ENCODE peak calls at places on chromosome 15, in ten cellular contexts. K is KG1; R is Caki2; N is endodermal cell; C is GM04504; W is endothelial cell; Q is activated CD4-positive, alpha-beta T cell treated with anti-CD3 and anti-CD28 coated beads for 48 hours; T is mesenchymal stem cell; A is GM12865; H is cerebellar cortex. G is an unnamed sample.

GRCh38 chr15:67186226-67186649 is 68.2 kb downstream of the AAGAB start:
- DNase-seq in W (no peak), Q (no peak), C (no peak), H (no peak), N (no peak), R (no peak), K (no peak), T (no peak), A (no peak), G (no peak)

GRCh38 chr15:45157974-45158373 is 28.2 kb downstream of the DUOX1 start:
- DNase-seq in R (no peak), C (peak; percentile 66), Q (peak; percentile 31), K (no peak), W (no peak), H (no peak), T (peak; percentile 43), A (no peak), N (no peak), G (peak; percentile 89)

GRCh38 chr15:40289140-40289775 is 6.4 kb upstream of the ANKRD63 start:
- DNase-seq in Q (no peak), H (peak; percentile 52), A (no peak), R (peak; percentile 44), W (no peak), C (no peak), N (no peak), T (no peak), K (no peak), G (no peak)

GRCh38 chr15:78914027-78914764 is 30.6 kb downstream of the CTSH start:
- DNase-seq in W (no peak), Q (no peak), C (peak; percentile 28), K (no peak), H (peak; percentile 60), R (no peak), T (no peak), A (no peak), N (peak; percentile 74), G (peak; percentile 84)

GRCh38 chr15:28001641-28002040 is 97.5 kb downstream of the OCA2 start:
- DNase-seq in T (no peak), W (no peak), N (no peak), C (no peak), R (no peak), Q (no peak), K (no peak), A (no peak), H (no peak), G (no peak)

GRCh38 chr15:89972085-89972484 is 29.0 kb upstream of the ZNF710 start:
- DNase-seq in A (no peak), K (no peak), T (no peak), N (no peak), H (no peak), R (no peak), Q (no peak), W (no peak), C (no peak), G (no peak)

GRCh38 chr15:65409284-65409631 is 13.5 kb downstream of the IGDCC4 start:
- DNase-seq in T (peak; percentile 97), N (no peak), W (no peak), H (no peak), A (peak; percentile 62), C (peak; percentile 91), Q (no peak), R (peak; percentile 85), K (no peak), G (peak; percentile 96)

GRCh38 chr15:73108676-73109075 is 56.4 kb downstream of the NEO1 start:
- DNase-seq in W (peak; percentile 8), C (no peak), N (peak; percentile 80), R (no peak), A (no peak), K (no peak), T (no peak), Q (no peak), H (no peak), G (no peak)

GRCh38 chr15:38041576-38041975 is 107.1 kb downstream of the TMCO5A start:
- DNase-seq in K (no peak), N (no peak), Q (no peak), A (no peak), H (no peak), T (peak; percentile 66), R (no peak), C (peak; percentile 35), W (no peak), G (peak; percentile 75)

GRCh38 chr15:62059818-62060115 is 480 bp downstream of the VPS13C start:
- DNase-seq in N (no peak), H (peak; percentile 52), A (peak; percentile 94), R (peak; percentile 51), Q (peak; percentile 71), C (no peak), W (no peak), T (peak; percentile 85), K (peak; percentile 65), G (peak; percentile 67)

GRCh38 chr15:100167884-100168375 is 173.8 kb downstream of the ADAMTS17 start:
- DNase-seq in T (no peak), A (no peak), R (no peak), K (no peak), H (no peak), C (no peak), N (no peak), W (no peak), Q (no peak), G (no peak)

GRCh38 chr15:85766007-85766831 is 28.5 kb downstream of the KLHL25 start:
- DNase-seq in Q (no peak), A (no peak), C (no peak), N (peak; percentile 72), R (no peak), W (no peak), K (no peak), H (no peak), T (no peak), G (no peak)

GRCh38 chr15:63938486-63939061 is 104.8 kb upstream of the HERC1 start:
- DNase-seq in N (no peak), C (no peak), R (no peak), W (no peak), A (no peak), T (no peak), Q (peak; percentile 35), K (no peak), H (no peak), G (no peak)

GRCh38 chr15:73849641-73850040 is 23.7 kb upstream of the TBC1D21 start:
- DNase-seq in R (no peak), C (no peak), N (no peak), K (no peak), T (no peak), Q (no peak), A (no peak), H (peak; percentile 81), W (no peak), G (no peak)

GRCh38 chr15:90871716-90872480 is 3.5 kb downstream of the FURIN start:
- DNase-seq in C (no peak), N (peak; percentile 86), W (no peak), H (peak; percentile 50), T (peak; percentile 29), A (no peak), Q (no peak), K (no peak), R (peak; percentile 29), G (no peak)